ENCODE peak calls at places on chromosome 14, in four cellular contexts. T is osteoblast; V is CD8-positive, alpha-beta T cell; S is BJ. C is an unnamed sample.

GRCh38 chr14:81446279-81447007 is 46.3 kb upstream of the STON2 start:
- DNase-seq in T (no peak), V (no peak), S (no peak), C (no peak)

GRCh38 chr14:68249534-68250517 is 430.2 kb downstream of the RAD51B start:
- DNase-seq in V (no peak), T (peak; percentile 84), S (no peak), C (no peak)

GRCh38 chr14:100223332-100224171 is 15.4 kb upstream of the YY1 start:
- DNase-seq in S (no peak), T (peak; percentile 6), V (no peak), C (peak; percentile 56)

GRCh38 chr14:51369814-51370213 is 129.8 kb downstream of the TMX1 start:
- DNase-seq in T (no peak), S (no peak), V (peak; percentile 7), C (no peak)

GRCh38 chr14:100387450-100387849 is 64.3 kb downstream of the SLC25A47 start:
- DNase-seq in V (no peak), S (no peak), T (no peak), C (no peak)

GRCh38 chr14:49977126-49977841 is 84.4 kb downstream of the ARF6 start:
- DNase-seq in T (no peak), S (no peak), V (peak; percentile 24), C (peak; percentile 48)

GRCh38 chr14:65179918-65180724 is 77.8 kb upstream of the MAX start:
- DNase-seq in S (no peak), T (peak; percentile 86), V (no peak), C (no peak)

GRCh38 chr14:90780519-90780918 is 35.7 kb downstream of the TTC7B start:
- DNase-seq in V (no peak), T (no peak), S (no peak), C (no peak)

GRCh38 chr14:63922696-63923421 is 70.1 kb downstream of the SYNE2 start:
- DNase-seq in T (peak; percentile 48), S (no peak), V (no peak), C (no peak)

GRCh38 chr14:71619472-71619871 is 312.8 kb upstream of the RGS6 start:
- DNase-seq in V (no peak), S (no peak), T (no peak), C (no peak)

DNA sequence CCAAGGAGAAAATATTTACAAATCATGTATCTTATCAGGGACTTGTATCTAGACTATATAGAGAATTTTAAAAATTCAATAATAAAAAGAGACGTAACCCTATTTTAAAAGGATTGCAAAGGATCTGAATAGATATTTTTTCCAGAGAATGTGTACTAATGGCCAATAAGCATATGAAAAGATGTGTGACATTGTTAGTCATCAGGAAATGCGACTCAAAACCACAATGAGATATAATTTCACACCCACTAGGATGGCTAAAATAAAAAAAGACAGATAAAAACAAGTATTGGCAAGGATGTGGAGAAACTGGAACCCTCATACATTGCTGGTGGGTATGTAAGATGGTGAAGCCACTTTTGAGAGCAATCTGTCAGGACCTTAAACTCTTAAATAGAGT is 141.9 kb upstream of the BMP4 start:
- DNase-seq in V (no peak), S (no peak), T (no peak), C (no peak)
- H3K4me3 ChIP-seq in V (no peak overlapping the region), S (no peak overlapping the region), T (no peak overlapping the region), C (no peak overlapping the region)

DNA sequence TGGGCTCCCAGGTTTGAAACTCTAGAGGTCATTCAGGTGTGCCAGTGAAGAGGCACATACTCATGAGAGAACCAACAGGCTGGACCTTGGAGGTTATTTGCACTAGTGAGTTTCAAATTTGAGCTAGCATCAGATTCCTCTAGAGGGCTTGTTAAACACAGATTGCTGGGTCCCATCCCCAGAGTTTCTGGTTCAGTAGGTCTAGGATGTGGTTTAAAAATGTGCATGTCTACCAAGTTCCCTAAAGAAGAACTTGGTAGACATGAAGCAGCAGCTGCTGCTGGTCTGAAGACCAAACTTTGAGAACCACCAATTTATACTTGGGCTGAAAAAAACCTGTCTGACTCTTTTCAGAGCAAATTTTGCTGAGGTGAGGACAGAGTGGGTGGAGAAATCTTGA is 61.7 kb downstream of the SUSD6 start:
- DNase-seq in T (no peak), V (no peak), S (no peak), C (peak; percentile 71)
- H3K4me3 ChIP-seq in T (no peak overlapping the region), V (no peak overlapping the region), S (no peak overlapping the region), C (no peak overlapping the region)

GRCh38 chr14:77265187-77265515 is 5.9 kb downstream of the NGB start:
- DNase-seq in T (no peak), V (no peak), S (no peak), C (no peak)

GRCh38 chr14:77266336-77266735 is 4.7 kb downstream of the NGB start:
- DNase-seq in S (no peak), V (no peak), T (peak; percentile 57), C (no peak)

GRCh38 chr14:77267937-77268699 is 2.9 kb downstream of the NGB start:
- DNase-seq in V (no peak), T (peak; percentile 68), S (no peak), C (no peak)

GRCh38 chr14:77265561-77266335 is 5.3 kb downstream of the NGB start:
- DNase-seq in V (no peak), T (peak; percentile 85), S (no peak), C (no peak)

GRCh38 chr14:77264466-77265186 is 6.4 kb downstream of the NGB start:
- DNase-seq in S (no peak), V (no peak), T (peak; percentile 14), C (no peak)
- H3K4me3 ChIP-seq in S (no peak overlapping the region), V (no peak overlapping the region), T (no peak overlapping the region), C (no peak overlapping the region)

DNA sequence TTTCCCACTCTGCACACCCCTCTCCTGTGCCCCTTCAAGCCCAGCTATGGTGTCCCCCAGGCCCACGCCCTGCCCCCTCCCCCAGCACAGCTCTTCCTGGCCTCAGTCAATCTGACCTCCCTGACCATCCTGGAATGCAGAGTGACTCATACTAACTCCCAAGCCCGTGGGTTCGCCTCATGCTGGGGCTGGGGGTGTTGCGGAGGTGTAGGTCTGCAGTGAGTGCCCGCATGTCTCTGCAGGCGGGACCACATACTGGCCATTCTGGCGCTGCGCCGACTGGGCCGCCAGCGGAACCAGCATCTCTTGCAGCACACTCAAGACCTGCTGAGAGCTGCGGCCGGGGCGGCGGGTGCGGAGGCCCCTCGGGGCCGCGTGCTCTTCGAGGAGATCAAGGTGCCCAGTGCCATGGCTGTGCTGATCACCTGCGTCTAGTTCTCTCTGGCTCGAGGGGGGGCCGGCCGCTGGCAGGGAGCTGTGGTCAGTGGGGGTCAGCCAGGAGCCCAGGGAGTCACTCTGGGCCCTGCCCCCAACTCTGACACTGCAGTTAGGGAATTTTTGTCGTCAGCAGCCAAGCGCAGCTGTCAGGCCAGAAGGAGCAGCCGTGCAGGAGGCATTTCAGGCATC is 13.4 kb upstream of the TNFAIP2 start:
- DNase-seq in T (peak; percentile 98), V (no peak), S (no peak), C (no peak)
- H3K4me3 ChIP-seq in T (peak overlapping the region; percentile 16), V (no peak overlapping the region), S (no peak overlapping the region), C (no peak overlapping the region)

DNA sequence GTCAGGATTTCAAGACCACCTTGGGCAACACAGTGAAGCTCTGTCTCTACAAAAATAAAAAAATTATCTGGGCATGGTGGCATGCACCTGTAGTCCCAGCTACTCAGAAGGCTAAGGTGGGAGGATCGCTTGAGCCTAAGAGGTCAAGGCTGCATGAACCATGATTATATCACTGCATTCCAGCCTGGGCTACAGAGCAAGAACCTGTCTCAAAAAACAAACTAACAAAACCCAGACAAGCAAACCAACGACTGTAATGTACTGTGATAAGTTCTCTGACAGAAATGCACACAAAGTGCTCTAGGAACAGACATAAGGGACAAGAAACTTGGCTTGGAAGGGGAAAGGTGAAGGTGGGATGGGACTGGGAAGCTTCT is 22.4 kb downstream of the ENTPD5 start:
- DNase-seq in V (no peak), S (no peak), T (no peak), C (no peak)
- H3K4me3 ChIP-seq in V (no peak overlapping the region), S (no peak overlapping the region), T (no peak overlapping the region), C (no peak overlapping the region)

GRCh38 chr14:77040995-77041744 is 12.7 kb upstream of the IRF2BPL start:
- DNase-seq in S (no peak), V (peak; percentile 46), T (no peak), C (peak; percentile 84)

GRCh38 chr14:77037886-77038511 is 9.5 kb upstream of the IRF2BPL start:
- DNase-seq in S (no peak), T (peak; percentile 60), V (peak; percentile 66), C (peak; percentile 90)

GRCh38 chr14:77040309-77040994 is 11.9 kb upstream of the IRF2BPL start:
- DNase-seq in T (peak; percentile 90), S (peak; percentile 94), V (peak; percentile 100), C (peak; percentile 100)

GRCh38 chr14:77040059-77040308 is 11.5 kb upstream of the IRF2BPL start:
- DNase-seq in V (no peak), S (no peak), T (no peak), C (no peak)

DNA sequence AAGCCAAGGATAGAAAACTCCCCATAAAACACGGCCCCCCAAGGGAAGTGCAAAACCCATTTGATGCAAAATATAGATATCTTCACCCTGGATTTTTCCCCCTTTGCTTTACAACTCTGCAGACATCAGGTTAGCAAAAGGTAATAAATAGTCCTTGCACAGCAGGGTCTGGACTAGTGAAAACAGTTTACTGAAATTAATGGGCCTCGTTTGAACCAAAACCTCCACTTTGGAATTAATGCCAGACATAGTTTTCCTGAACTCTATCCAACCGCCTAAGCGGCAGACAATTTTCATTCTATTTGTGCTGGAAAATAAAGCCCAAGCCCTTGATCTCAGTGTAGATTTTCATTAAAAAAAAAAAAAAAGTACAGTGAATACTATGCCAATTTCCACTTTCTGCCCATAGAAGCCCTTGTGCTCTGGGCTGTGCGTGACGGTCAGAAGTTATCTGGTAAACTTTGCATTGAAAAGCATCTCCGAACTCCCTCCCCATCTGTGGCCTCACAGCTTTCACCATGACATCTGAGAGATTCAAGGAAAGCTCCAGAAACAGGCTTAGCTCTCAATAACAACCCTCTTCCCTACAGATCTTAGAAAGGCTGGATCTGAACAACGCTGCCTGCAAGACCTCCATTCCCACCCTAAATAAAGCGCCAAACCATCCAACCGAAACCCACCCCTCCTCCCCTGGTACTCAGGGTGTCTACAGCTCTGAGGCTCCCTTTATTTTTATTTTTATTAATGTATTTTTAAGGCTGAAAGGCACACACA is 11.0 kb upstream of the IRF2BPL start:
- DNase-seq in S (no peak), V (no peak), T (peak; percentile 84), C (no peak)
- H3K4me3 ChIP-seq in S (peak overlapping the region; percentile 22), V (no peak overlapping the region), T (peak overlapping the region; percentile 64), C (peak overlapping the region; percentile 56)

C was measured in Jurkat, Clone E6-1.